ENCODE peak calls at places on chromosomes 4 and X, in ten cellular contexts. R is IMR-90, E is hepatocyte, K is K562, D is neural progenitor cell, B is OCI-LY7, Z is fibroblast of lung, W is astrocyte, P is MM.1S, N is H1. C is an unnamed sample.

GRCh38 chr4:84948056-84948455 is 18.4 kb downstream of the WDFY3 start:
- DNase-seq in R (peak; percentile 17), E (no peak), K (no peak), D (no peak), B (no peak), Z (peak; percentile 25), W (no peak), P (no peak), N (no peak), C (no peak)

GRCh38 chr4:53009824-53010223 is 147.7 kb downstream of the RASL11B start:
- DNase-seq in R (no peak), E (no peak), K (no peak), D (no peak), B (peak; percentile 3), Z (no peak), W (no peak), P (no peak), N (no peak), C (peak; percentile 42)

GRCh38 chr4:90254357-90254756 is 127.2 kb downstream of the CCSER1 start:
- DNase-seq in R (no peak), E (no peak), K (no peak), D (no peak), B (no peak), Z (no peak), W (no peak), P (no peak), N (no peak), C (no peak)

GRCh38 chr4:4426511-4427477 is 39.9 kb downstream of the NSG1 start:
- DNase-seq in R (no peak), E (no peak), K (no peak), D (peak; percentile 71), B (no peak), Z (peak; percentile 42), W (no peak), P (no peak), N (peak; percentile 79), C (no peak)

GRCh38 chrX:57528670-57529255 is 63.0 kb upstream of the ZXDB start:
- DNase-seq in R (peak; percentile 1), E (peak; percentile 8), K (no peak), D (peak; percentile 23), B (peak; percentile 11), Z (no peak), W (no peak), P (peak; percentile 57), N (peak; percentile 42), C (peak; percentile 69)

GRCh38 chr4:27315625-27316024 is 455.0 kb downstream of the STIM2 start:
- DNase-seq in R (no peak), E (no peak), K (no peak), D (no peak), B (no peak), Z (no peak), W (no peak), P (no peak), N (no peak), C (no peak)

GRCh38 chr4:98833384-98833783 is 95.5 kb downstream of the EIF4E start:
- DNase-seq in R (no peak), E (no peak), K (no peak), D (no peak), B (no peak), Z (no peak), W (no peak), P (no peak), N (no peak), C (no peak)

GRCh38 chrX:135436966-135437866 is 15.5 kb downstream of the SMIM10L2A start:
- DNase-seq in R (no peak), E (no peak), K (no peak), D (no peak), B (no peak), Z (no peak), W (no peak), P (no peak), N (no peak), C (no peak)

GRCh38 chr4:48212165-48212564 is 57.5 kb downstream of the TEC start:
- DNase-seq in R (no peak), E (no peak), K (peak; percentile 42), D (no peak), B (no peak), Z (no peak), W (no peak), P (no peak), N (no peak), C (peak; percentile 2)

GRCh38 chr4:35604724-35605123 is 639.6 kb downstream of the ARAP2 start:
- DNase-seq in R (no peak), E (no peak), K (no peak), D (no peak), B (no peak), Z (no peak), W (no peak), P (peak; percentile 42), N (no peak), C (no peak)

GRCh38 chr4:28354874-28355273 is 1494.2 kb downstream of the STIM2 start:
- DNase-seq in R (no peak), E (no peak), K (no peak), D (peak; percentile 56), B (no peak), Z (no peak), W (no peak), P (no peak), N (no peak), C (no peak)

GRCh38 chr4:41307633-41308032 is 50.9 kb downstream of the UCHL1 start:
- DNase-seq in R (no peak), E (no peak), K (no peak), D (no peak), B (no peak), Z (no peak), W (no peak), P (no peak), N (no peak), C (no peak)

GRCh38 chr4:42709392-42710065 is 52.6 kb upstream of the ATP8A1 start:
- DNase-seq in R (no peak), E (peak; percentile 10), K (no peak), D (no peak), B (no peak), Z (no peak), W (no peak), P (peak; percentile 31), N (no peak), C (no peak)

GRCh38 chr4:121594796-121595526 is 101.8 kb downstream of the ANXA5 start:
- DNase-seq in R (peak; percentile 30), E (peak; percentile 13), K (no peak), D (no peak), B (no peak), Z (peak; percentile 55), W (peak; percentile 56), P (no peak), N (no peak), C (no peak)

GRCh38 chr4:1644906-1645657 is 39.0 kb downstream of the FAM53A start:
- DNase-seq in R (no peak), E (peak; percentile 71), K (no peak), D (peak; percentile 50), B (no peak), Z (peak; percentile 32), W (peak; percentile 18), P (no peak), N (no peak), C (no peak)

GRCh38 chr4:109588176-109588575 is 28.1 kb downstream of the MCUB start:
- DNase-seq in R (no peak), E (no peak), K (no peak), D (no peak), B (no peak), Z (no peak), W (no peak), P (no peak), N (no peak), C (peak; percentile 84)

GRCh38 chrX:82757614-82758013 is 750.5 kb upstream of the POU3F4 start:
- DNase-seq in R (no peak), E (no peak), K (no peak), D (no peak), B (no peak), Z (peak; percentile 2), W (no peak), P (no peak), N (no peak), C (no peak)

GRCh38 chrX:11111947-11112346 is 815 bp downstream of the HCCS start:
- DNase-seq in R (no peak), E (no peak), K (no peak), D (no peak), B (no peak), Z (no peak), W (no peak), P (peak; percentile 14), N (no peak), C (no peak)

DNA sequence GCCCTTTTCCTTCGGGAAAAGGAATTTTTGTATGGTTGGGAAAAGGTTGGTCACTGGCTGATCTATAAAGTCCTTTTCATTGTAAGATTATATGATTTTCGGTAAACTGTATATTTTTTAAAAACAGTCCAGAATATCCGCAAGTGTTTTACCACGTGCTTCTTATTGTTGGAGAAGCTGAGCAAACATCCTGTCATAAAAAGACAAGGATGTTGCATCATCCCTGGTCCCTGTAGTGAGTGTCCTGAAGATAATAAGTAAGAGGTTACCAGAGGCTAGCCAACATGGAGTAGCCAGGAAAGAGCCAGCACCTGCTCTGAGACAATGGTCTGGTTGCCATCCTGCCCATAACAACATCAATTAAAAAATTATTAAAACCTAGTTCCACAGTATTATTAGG is 5.1 kb downstream of the CXCL9 start:
- DNase-seq in R (peak; percentile 26), E (peak; percentile 41), K (no peak), D (no peak), B (no peak), Z (no peak), W (no peak), P (no peak), N (no peak), C (no peak)
- H3K4me3 ChIP-seq in R (no peak overlapping the region), E (no peak overlapping the region), K (no peak overlapping the region), D (no peak overlapping the region), B (no peak overlapping the region), Z (no peak overlapping the region), W (no peak overlapping the region), P (no peak overlapping the region), N (no peak overlapping the region), C (no peak overlapping the region)

GRCh38 chrX:107626916-107627315 is 1.4 kb upstream of the PRPS1 start:
- DNase-seq in R (no peak), E (no peak), K (no peak), D (no peak), B (no peak), Z (no peak), W (no peak), P (no peak), N (no peak), C (no peak)
- H2AFZ ChIP-seq in R (no peak overlapping the region), E (no peak overlapping the region), K (no peak overlapping the region), D (no peak overlapping the region), B (peak overlapping the region; percentile 89), Z (no peak overlapping the region), W (no peak overlapping the region), P (no peak overlapping the region), N (no peak overlapping the region), C (peak overlapping the region; percentile 64)

DNA sequence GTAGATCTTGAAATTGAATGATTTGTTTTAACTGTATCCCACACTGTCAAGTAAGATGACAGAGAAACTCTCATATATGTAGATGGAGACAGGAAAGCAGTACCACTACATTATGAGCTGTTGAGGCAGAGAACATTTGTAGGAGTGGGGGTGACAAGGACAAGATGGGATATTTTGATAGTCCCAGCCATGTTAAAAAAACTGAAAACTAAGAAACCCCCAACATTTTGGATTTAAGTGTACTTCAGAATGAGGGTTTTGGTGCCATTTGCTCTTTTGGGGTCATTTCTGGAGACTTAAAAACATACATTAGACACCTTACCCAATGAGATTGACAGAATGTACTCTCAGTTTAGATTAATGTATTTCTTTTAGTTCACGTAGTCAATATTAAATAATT is 149.9 kb upstream of the SLC4A4 start:
- DNase-seq in R (no peak), E (no peak), K (no peak), D (no peak), B (no peak), Z (no peak), W (no peak), P (no peak), N (no peak), C (no peak)
- H3K4me3 ChIP-seq in R (peak overlapping the region; percentile 57), E (peak overlapping the region; percentile 0), K (no peak overlapping the region), D (no peak overlapping the region), B (no peak overlapping the region), Z (peak overlapping the region; percentile 77), W (peak overlapping the region; percentile 74), P (no peak overlapping the region), N (no peak overlapping the region), C (no peak overlapping the region)

GRCh38 chr4:122759639-122760310 is 27.3 kb downstream of the BBS12 start:
- DNase-seq in R (peak; percentile 46), E (no peak), K (no peak), D (no peak), B (no peak), Z (no peak), W (no peak), P (no peak), N (no peak), C (no peak)
- H2AFZ ChIP-seq in R (no peak overlapping the region), E (no peak overlapping the region), K (peak overlapping the region; percentile 96), D (peak overlapping the region; percentile 38), B (no peak overlapping the region), Z (peak overlapping the region; percentile 36), W (no peak overlapping the region), P (no peak overlapping the region), N (no peak overlapping the region), C (no peak overlapping the region)

C was measured in Karpas-422.